ENCODE peak calls at places on chromosomes 16 and 17, in ten cellular contexts. H, U, N, L, R, M, P, X, B and F are unnamed samples.

GRCh38 chr17:82333279-82334171 is at the start of gene SECTM1:
- DNase-seq in U (peak), R (peak), X (no peak), P (no peak), H (peak), N (no peak), L (no peak), M (no peak), B (no peak), F (no peak)

GRCh38 chr17:58313815-58314705 is 14.5 kb downstream of the TSPOAP1 start:
- DNase-seq in U (peak), R (no peak), P (no peak), M (no peak), N (no peak), L (peak), X (no peak), B (no peak), H (no peak), F (no peak)

GRCh38 chr16:72508196-72508595 is 336.2 kb upstream of the PMFBP1 start:
- DNase-seq in X (no peak), H (no peak), L (no peak), M (no peak), R (no peak), U (peak), N (no peak), B (no peak), P (no peak), F (no peak)

GRCh38 chr16:29876578-29877249 is 13.7 kb upstream of the CDIPT start:
- DNase-seq in B (no peak), U (no peak), H (peak), R (no peak), P (no peak), M (peak), L (no peak), N (no peak), X (peak), F (no peak)

GRCh38 chr16:79437764-79438728 is 162.5 kb downstream of the MAF start:
- DNase-seq in N (peak), P (no peak), X (no peak), B (peak), H (no peak), M (no peak), L (peak), U (no peak), R (no peak), F (no peak)

GRCh38 chr16:15482748-15483118 is 48.3 kb downstream of the BMERB1 start:
- DNase-seq in N (no peak), M (no peak), R (no peak), X (no peak), B (no peak), H (no peak), U (no peak), L (no peak), P (no peak), F (no peak)

GRCh38 chr16:68452176-68452575 is 3.9 kb upstream of the SMPD3 start:
- DNase-seq in P (no peak), B (no peak), X (no peak), U (peak), H (no peak), R (no peak), L (no peak), N (no peak), M (no peak), F (no peak)

GRCh38 chr17:65027305-65027704 is 29.2 kb downstream of the GNA13 start:
- DNase-seq in L (peak), R (no peak), X (peak), P (peak), U (peak), N (no peak), B (no peak), H (peak), M (peak), F (peak)

GRCh38 chr17:1626333-1626732 is 2.3 kb downstream of the SLC43A2 start:
- DNase-seq in L (peak), M (no peak), X (no peak), B (no peak), N (no peak), H (no peak), R (no peak), U (no peak), P (no peak), F (no peak)

GRCh38 chr17:13562271-13562800 is 39.4 kb downstream of the HS3ST3A1 start:
- DNase-seq in M (no peak), U (peak), R (no peak), H (no peak), L (no peak), X (no peak), N (no peak), B (no peak), P (no peak), F (no peak)

GRCh38 chr17:80475949-80476876 is at the start of gene NPTX1:
- DNase-seq in M (no peak), H (peak), L (peak), B (no peak), N (no peak), U (no peak), P (no peak), R (no peak), X (no peak), F (no peak)

GRCh38 chr17:45702666-45703266 is 81.4 kb upstream of the CRHR1 start:
- DNase-seq in M (no peak), B (no peak), X (no peak), R (no peak), H (no peak), U (peak), N (no peak), P (peak), L (no peak), F (no peak)

GRCh38 chr17:46770818-46771600 is 47.5 kb downstream of the WNT3 start:
- DNase-seq in X (no peak), U (peak), H (peak), L (peak), B (no peak), M (no peak), P (peak), R (no peak), N (no peak), F (peak)

GRCh38 chr16:49441366-49441780 is 67.8 kb downstream of the C16orf78 start:
- DNase-seq in M (peak), H (peak), R (peak), U (no peak), X (no peak), L (no peak), B (no peak), N (no peak), P (no peak), F (no peak)

GRCh38 chr16:56389554-56389953 is 35.8 kb downstream of the AMFR start:
- DNase-seq in R (no peak), P (no peak), M (no peak), N (no peak), B (no peak), L (no peak), X (no peak), H (no peak), U (peak), F (no peak)

GRCh38 chr17:55540414-55541091 is 29.3 kb upstream of the SMIM36 start:
- DNase-seq in M (no peak), P (no peak), H (no peak), B (no peak), N (no peak), L (no peak), X (no peak), R (no peak), U (peak), F (no peak)

GRCh38 chr17:44956076-44956475 is 8.5 kb upstream of the KIF18B start:
- DNase-seq in X (no peak), U (no peak), L (peak), P (no peak), M (no peak), H (no peak), N (peak), R (no peak), B (no peak), F (no peak)

GRCh38 chr17:27079660-27080059 is 214.3 kb upstream of the WSB1 start:
- DNase-seq in B (no peak), P (no peak), R (no peak), M (no peak), H (no peak), N (no peak), L (no peak), U (no peak), X (no peak), F (no peak)

GRCh38 chr16:13553453-13553985 is 366.4 kb upstream of the ERCC4 start:
- DNase-seq in L (no peak), M (no peak), X (no peak), N (no peak), U (no peak), P (no peak), B (no peak), R (no peak), H (no peak), F (no peak)

GRCh38 chr17:16482253-16482652 is 9.7 kb downstream of the LRRC75A start:
- DNase-seq in N (no peak), X (no peak), B (no peak), P (no peak), L (no peak), R (no peak), H (no peak), U (no peak), M (no peak), F (no peak)

GRCh38 chr17:9587969-9588656 is 11.7 kb downstream of the CFAP52 start:
- DNase-seq in B (no peak), P (no peak), U (no peak), N (peak), H (no peak), R (no peak), L (no peak), M (no peak), X (no peak), F (no peak)

GRCh38 chr17:31721291-31722025 is 137.6 kb downstream of the COPRS start:
- DNase-seq in H (no peak), X (no peak), P (no peak), U (no peak), M (no peak), N (no peak), R (no peak), L (no peak), B (no peak), F (no peak)